ENCODE peak calls at places on chromosomes 3 and 15, in ten cellular contexts. Z is anterior cingulate cortex; C is astrocyte of the spinal cord; S is heart left ventricle; A is activated T-cell treated with anti-CD3 and anti-CD28 coated beads for 24 hours; R is DMS 273 treated with DMSO at 0.1 percent for 48 hours; N is pons; I is AG08396; J is stimulated activated CD4-positive, alpha-beta T cell treated with anti-CD3 and anti-CD28 coated beads, Interleukin-2, amount 100 ng/mL, for 48 hours; M is ELR. E is an unnamed sample.

GRCh38 chr3:165444745-165445144 is 248.6 kb upstream of the SLITRK3 start:
- DNase-seq in Z (no peak), C (no peak), S (no peak), A (no peak), R (no peak), N (no peak), I (no peak), J (no peak), M (peak; percentile 22), E (no peak)

GRCh38 chr3:38397320-38397719 is 50.7 kb downstream of the XYLB start:
- DNase-seq in Z (no peak), C (peak; percentile 40), S (no peak), A (no peak), R (no peak), N (no peak), I (peak; percentile 71), J (peak; percentile 4), M (peak; percentile 35), E (no peak)

GRCh38 chr3:48226959-48227358 is 3.7 kb downstream of the CAMP start:
- DNase-seq in Z (no peak), C (no peak), S (no peak), A (no peak), R (no peak), N (no peak), I (peak; percentile 1), J (no peak), M (no peak), E (no peak)

GRCh38 chr3:127745656-127746399 is 73.1 kb downstream of the ABTB1 start:
- DNase-seq in Z (no peak), C (no peak), S (no peak), A (no peak), R (no peak), N (no peak), I (no peak), J (no peak), M (no peak), E (no peak)

GRCh38 chr3:43764012-43764411 is 73.3 kb downstream of the ABHD5 start:
- DNase-seq in Z (no peak), C (no peak), S (no peak), A (no peak), R (no peak), N (no peak), I (no peak), J (no peak), M (no peak), E (no peak)

GRCh38 chr3:131543714-131544113 is 40.9 kb upstream of the MRPL3 start:
- DNase-seq in Z (no peak), C (peak; percentile 89), S (peak; percentile 78), A (no peak), R (peak; percentile 22), N (peak; percentile 24), I (peak; percentile 46), J (no peak), M (peak; percentile 67), E (peak; percentile 85)

GRCh38 chr15:82300883-82301282 is 38.3 kb downstream of the SAXO2 start:
- DNase-seq in Z (no peak), C (no peak), S (no peak), A (no peak), R (no peak), N (no peak), I (no peak), J (no peak), M (no peak), E (no peak)

GRCh38 chr15:90388462-90389182 is 580 bp downstream of the IQGAP1 start:
- DNase-seq in Z (peak; percentile 14), C (peak; percentile 43), S (peak; percentile 89), A (peak; percentile 33), R (no peak), N (no peak), I (peak; percentile 63), J (peak; percentile 45), M (peak; percentile 81), E (peak; percentile 74)

GRCh38 chr15:77496710-77497107 is 76.0 kb downstream of the HMG20A start:
- DNase-seq in Z (peak; percentile 36), C (peak; percentile 90), S (peak; percentile 92), A (peak; percentile 55), R (peak; percentile 63), N (peak; percentile 77), I (peak; percentile 84), J (peak; percentile 71), M (peak; percentile 91), E (peak; percentile 86)

GRCh38 chr3:64011685-64012084 is 11.6 kb downstream of the PSMD6 start:
- DNase-seq in Z (no peak), C (peak; percentile 86), S (no peak), A (no peak), R (no peak), N (no peak), I (peak; percentile 58), J (no peak), M (peak; percentile 83), E (peak; percentile 58)

GRCh38 chr3:156456771-156457224 is 98.1 kb downstream of the SSR3 start:
- DNase-seq in Z (no peak), C (peak; percentile 41), S (no peak), A (no peak), R (no peak), N (no peak), I (no peak), J (no peak), M (no peak), E (peak; percentile 52)

GRCh38 chr15:78387678-78388077 is 47.5 kb downstream of the CRABP1 start:
- DNase-seq in Z (no peak), C (no peak), S (no peak), A (no peak), R (no peak), N (no peak), I (no peak), J (no peak), M (no peak), E (no peak)

GRCh38 chr15:25504307-25504706 is 65.5 kb upstream of the UBE3A start:
- DNase-seq in Z (no peak), C (peak; percentile 62), S (no peak), A (no peak), R (no peak), N (no peak), I (no peak), J (no peak), M (no peak), E (peak; percentile 78)

GRCh38 chr3:3693593-3693992 is 105.6 kb upstream of the LRRN1 start:
- DNase-seq in Z (no peak), C (no peak), S (no peak), A (no peak), R (no peak), N (no peak), I (no peak), J (no peak), M (no peak), E (no peak)

GRCh38 chr3:158110658-158111018 is 749 bp downstream of the RSRC1 start:
- DNase-seq in Z (no peak), C (no peak), S (no peak), A (no peak), R (peak; percentile 98), N (no peak), I (no peak), J (no peak), M (no peak), E (no peak)

GRCh38 chr3:114902691-114903101 is 244.4 kb downstream of the ZBTB20 start:
- DNase-seq in Z (no peak), C (no peak), S (no peak), A (no peak), R (no peak), N (no peak), I (no peak), J (no peak), M (no peak), E (no peak)

GRCh38 chr15:101318147-101318809 is 23.2 kb upstream of the SNRPA1 start:
- DNase-seq in Z (no peak), C (no peak), S (no peak), A (no peak), R (no peak), N (no peak), I (no peak), J (no peak), M (no peak), E (no peak)

GRCh38 chr3:34015204-34016142 is 217.0 kb downstream of the PDCD6IP start:
- DNase-seq in Z (no peak), C (peak; percentile 20), S (no peak), A (no peak), R (no peak), N (no peak), I (no peak), J (no peak), M (peak; percentile 18), E (peak; percentile 3)

E was measured in Daoy.